ENCODE peak calls at places on chromosomes 16 and 17, in eight cellular contexts. Z is iPS-NIHi11; W is mucosa of gallbladder; X is sciatic nerve; Q is T follicular helper cell; O is stimulated activated CD4-positive, alpha-beta T cell treated with anti-CD3 and anti-CD28 coated beads, Interleukin-2, amount 100 ng/mL, for 24 hours; I is posterior vena cava; Y is colonic mucosa. P is an unnamed sample.

GRCh38 chr17:19705771-19706770 is 10.3 kb downstream of the SLC47A2 start:
- DNase-seq in Z (peak), W (no peak), X (no peak), Q (no peak), O (no peak), I (no peak), Y (no peak), P (no peak)

GRCh38 chr17:18136357-18136756 is 27.8 kb downstream of the MYO15A start:
- DNase-seq in Z (no peak), W (no peak), X (no peak), Q (no peak), O (no peak), I (no peak), Y (no peak), P (no peak)

GRCh38 chr17:79023886-79024771 is at the start of gene C1QTNF1:
- DNase-seq in Z (peak), W (no peak), X (peak), Q (no peak), O (no peak), I (peak), Y (peak), P (peak)

GRCh38 chr16:23387666-23388065 is 65.3 kb downstream of the COG7 start:
- DNase-seq in Z (no peak), W (no peak), X (no peak), Q (no peak), O (no peak), I (no peak), Y (no peak), P (no peak)

GRCh38 chr17:65092262-65092661 is 35.7 kb upstream of the GNA13 start:
- DNase-seq in Z (no peak), W (peak), X (no peak), Q (no peak), O (no peak), I (no peak), Y (no peak), P (no peak)

GRCh38 chr17:45261577-45262515 is at the start of gene SPATA32:
- DNase-seq in Z (peak), W (no peak), X (peak), Q (peak), O (peak), I (no peak), Y (peak), P (peak)

GRCh38 chr17:72121164-72122001 is 563 bp downstream of the SOX9 start:
- DNase-seq in Z (peak), W (no peak), X (no peak), Q (no peak), O (no peak), I (no peak), Y (peak), P (peak)

GRCh38 chr17:6684460-6684783 is 28.7 kb downstream of the SLC13A5 start:
- DNase-seq in Z (no peak), W (no peak), X (no peak), Q (no peak), O (no peak), I (no peak), Y (no peak), P (no peak)

GRCh38 chr17:28925912-28926365 is 23.1 kb upstream of the DHRS13 start:
- DNase-seq in Z (no peak), W (no peak), X (no peak), Q (peak), O (peak), I (no peak), Y (no peak), P (no peak)

GRCh38 chr17:40293363-40293762 is 5.7 kb downstream of the CDC6 start:
- DNase-seq in Z (no peak), W (no peak), X (no peak), Q (no peak), O (no peak), I (no peak), Y (no peak), P (no peak)

GRCh38 chr16:74019608-74020007 is 277.0 kb upstream of the PSMD7 start:
- DNase-seq in Z (no peak), W (no peak), X (no peak), Q (no peak), O (no peak), I (no peak), Y (no peak), P (no peak)

GRCh38 chr17:60747069-60747808 is 69.6 kb downstream of the BCAS3 start:
- DNase-seq in Z (peak), W (no peak), X (no peak), Q (no peak), O (no peak), I (no peak), Y (no peak), P (no peak)

GRCh38 chr17:47717261-47717697 is 15.8 kb upstream of the TBX21 start:
- DNase-seq in Z (peak), W (no peak), X (no peak), Q (no peak), O (no peak), I (no peak), Y (no peak), P (no peak)

GRCh38 chr17:44587339-44587738 is 30.1 kb downstream of the FZD2 start:
- DNase-seq in Z (peak), W (peak), X (no peak), Q (no peak), O (no peak), I (peak), Y (no peak), P (no peak)

GRCh38 chr16:26863971-26864370 is 202.8 kb upstream of the C16orf82 start:
- DNase-seq in Z (no peak), W (no peak), X (no peak), Q (no peak), O (no peak), I (no peak), Y (no peak), P (no peak)

GRCh38 chr17:72119963-72120877 is 600 bp upstream of the SOX9 start:
- DNase-seq in Z (peak), W (no peak), X (no peak), Q (no peak), O (no peak), I (no peak), Y (peak), P (peak)

GRCh38 chr17:78325076-78325712 is 34.7 kb downstream of the SOCS3 start:
- DNase-seq in Z (no peak), W (no peak), X (no peak), Q (no peak), O (no peak), I (peak), Y (no peak), P (no peak)

GRCh38 chr16:57791156-57791902 is 11.0 kb downstream of the KIFC3 start:
- DNase-seq in Z (no peak), W (no peak), X (no peak), Q (no peak), O (no peak), I (no peak), Y (no peak), P (no peak)

GRCh38 chr17:41141361-41141760 is 1.0 kb upstream of the KRTAP4-6 start:
- DNase-seq in Z (no peak), W (no peak), X (no peak), Q (no peak), O (no peak), I (no peak), Y (no peak), P (no peak)

GRCh38 chr17:74952431-74953128 is 16.9 kb downstream of the OTOP3 start:
- DNase-seq in Z (no peak), W (no peak), X (no peak), Q (no peak), O (no peak), I (no peak), Y (no peak), P (no peak)

P was measured in nephron progenitor cell.